ENCODE peak calls at places on chromosomes 11 and 22, in six cellular contexts. W is tibial nerve, U is IMR-90, M is A549, T is lower lobe of right lung, I is neural progenitor cell. N is an unnamed sample.

GRCh38 chr22:24033731-24034130 is 22.6 kb downstream of the CABIN1 start:
- DNase-seq in W (no peak), U (no peak), M (no peak), T (no peak), I (no peak), N (no peak)

GRCh38 chr22:30312053-30312452 is 14.7 kb downstream of the TBC1D10A start:
- DNase-seq in W (no peak), U (peak; percentile 83), M (no peak), T (no peak), I (no peak), N (no peak)

GRCh38 chr11:79241205-79241604 is 199.6 kb downstream of the TENM4 start:
- DNase-seq in W (no peak), U (no peak), M (no peak), T (no peak), I (no peak), N (no peak)

GRCh38 chr11:31141804-31142203 is 227.7 kb downstream of the DCDC1 start:
- DNase-seq in W (no peak), U (no peak), M (no peak), T (no peak), I (peak; percentile 44), N (no peak)

GRCh38 chr11:13215157-13215556 is 62.4 kb upstream of the BMAL1 start:
- DNase-seq in W (no peak), U (peak; percentile 95), M (peak; percentile 71), T (no peak), I (no peak), N (no peak)

GRCh38 chr11:66282468-66283455 is 4.8 kb downstream of the CNIH2 start:
- DNase-seq in W (peak; percentile 98), U (peak; percentile 91), M (peak; percentile 89), T (peak; percentile 99), I (peak; percentile 100), N (peak; percentile 97)

GRCh38 chr22:35634981-35635540 is 13.2 kb upstream of the APOL6 start:
- DNase-seq in W (no peak), U (peak; percentile 8), M (no peak), T (no peak), I (no peak), N (peak; percentile 27)

GRCh38 chr11:8948901-8949300 is 6.1 kb upstream of the ASCL3 start:
- DNase-seq in W (no peak), U (no peak), M (no peak), T (no peak), I (peak; percentile 36), N (no peak)

GRCh38 chr11:10862446-10862845 is 4.6 kb upstream of the ZBED5 start:
- DNase-seq in W (no peak), U (no peak), M (no peak), T (no peak), I (no peak), N (no peak)

GRCh38 chr11:29260939-29261705 is 755.7 kb downstream of the KCNA4 start:
- DNase-seq in W (no peak), U (peak; percentile 86), M (peak; percentile 15), T (no peak), I (no peak), N (peak; percentile 79)

GRCh38 chr11:14114269-14114668 is 151.7 kb downstream of the SPON1 start:
- DNase-seq in W (no peak), U (no peak), M (no peak), T (no peak), I (no peak), N (no peak)

GRCh38 chr11:123409456-123409801 is 20.6 kb upstream of the GRAMD1B start:
- DNase-seq in W (no peak), U (no peak), M (no peak), T (no peak), I (no peak), N (no peak)

GRCh38 chr11:8681837-8682218 is 637 bp downstream of the TRIM66 start:
- DNase-seq in W (no peak), U (no peak), M (no peak), T (no peak), I (no peak), N (no peak)

GRCh38 chr11:26014456-26015115 is 317.3 kb upstream of the ANO3 start:
- DNase-seq in W (no peak), U (no peak), M (no peak), T (no peak), I (no peak), N (no peak)

GRCh38 chr11:128336203-128336602 is 251.2 kb downstream of the ETS1 start:
- DNase-seq in W (peak; percentile 20), U (peak; percentile 82), M (no peak), T (peak; percentile 50), I (no peak), N (peak; percentile 88)

GRCh38 chr11:111454561-111455192 is 57.5 kb downstream of the BTG4 start:
- DNase-seq in W (no peak), U (peak; percentile 73), M (peak; percentile 59), T (no peak), I (peak; percentile 81), N (peak; percentile 60)

GRCh38 chr11:109960831-109961230 is 132.4 kb upstream of the ZC3H12C start:
- DNase-seq in W (peak; percentile 44), U (peak; percentile 79), M (no peak), T (no peak), I (peak; percentile 61), N (peak; percentile 93)

GRCh38 chr11:14861680-14862079 is 30.4 kb downstream of the CYP2R1 start:
- DNase-seq in W (no peak), U (no peak), M (no peak), T (no peak), I (no peak), N (no peak)

GRCh38 chr22:45429424-45429823 is 15.9 kb downstream of the RIBC2 start:
- DNase-seq in W (no peak), U (no peak), M (no peak), T (peak; percentile 42), I (no peak), N (no peak)

GRCh38 chr11:75160328-75160757 is 9.4 kb downstream of the SLCO2B1 start:
- DNase-seq in W (no peak), U (no peak), M (no peak), T (no peak), I (no peak), N (no peak)

GRCh38 chr22:30823015-30823370 is 128.3 kb downstream of the OSBP2 start:
- DNase-seq in W (no peak), U (no peak), M (no peak), T (no peak), I (peak; percentile 66), N (no peak)

GRCh38 chr11:12675951-12676711 is 1.9 kb downstream of the TEAD1 start:
- DNase-seq in W (no peak), U (peak; percentile 63), M (no peak), T (no peak), I (peak; percentile 54), N (peak; percentile 52)

GRCh38 chr11:65323813-65324212 is 9.1 kb downstream of the CDC42EP2 start:
- DNase-seq in W (no peak), U (no peak), M (no peak), T (peak; percentile 26), I (no peak), N (no peak)

GRCh38 chr11:128298271-128298670 is 289.1 kb downstream of the ETS1 start:
- DNase-seq in W (no peak), U (no peak), M (no peak), T (no peak), I (no peak), N (no peak)

GRCh38 chr22:48918585-48919186 is 909.0 kb downstream of the BRD1 start:
- DNase-seq in W (no peak), U (no peak), M (no peak), T (no peak), I (peak; percentile 9), N (no peak)

GRCh38 chr11:44950036-44950624 is 553 bp downstream of the TP53I11 start:
- DNase-seq in W (no peak), U (no peak), M (no peak), T (peak; percentile 65), I (peak; percentile 80), N (no peak)

GRCh38 chr22:43592470-43592869 is 180.7 kb downstream of the MPPED1 start:
- DNase-seq in W (no peak), U (peak; percentile 2), M (no peak), T (no peak), I (peak; percentile 78), N (peak; percentile 3)

GRCh38 chr11:44398266-44399045 is 88.5 kb upstream of the ALX4 start:
- DNase-seq in W (no peak), U (no peak), M (no peak), T (no peak), I (no peak), N (no peak)

GRCh38 chr11:25225078-25225477 is 728.2 kb downstream of the LUZP2 start:
- DNase-seq in W (no peak), U (no peak), M (no peak), T (no peak), I (no peak), N (no peak)

GRCh38 chr11:61587541-61587941 is 6.7 kb upstream of the SYT7 start:
- DNase-seq in W (no peak), U (no peak), M (peak; percentile 31), T (peak; percentile 70), I (peak; percentile 87), N (no peak)

GRCh38 chr11:95074806-95075563 is 8.3 kb downstream of the SRSF8 start:
- DNase-seq in W (no peak), U (no peak), M (no peak), T (peak; percentile 76), I (no peak), N (peak; percentile 12)

DNA sequence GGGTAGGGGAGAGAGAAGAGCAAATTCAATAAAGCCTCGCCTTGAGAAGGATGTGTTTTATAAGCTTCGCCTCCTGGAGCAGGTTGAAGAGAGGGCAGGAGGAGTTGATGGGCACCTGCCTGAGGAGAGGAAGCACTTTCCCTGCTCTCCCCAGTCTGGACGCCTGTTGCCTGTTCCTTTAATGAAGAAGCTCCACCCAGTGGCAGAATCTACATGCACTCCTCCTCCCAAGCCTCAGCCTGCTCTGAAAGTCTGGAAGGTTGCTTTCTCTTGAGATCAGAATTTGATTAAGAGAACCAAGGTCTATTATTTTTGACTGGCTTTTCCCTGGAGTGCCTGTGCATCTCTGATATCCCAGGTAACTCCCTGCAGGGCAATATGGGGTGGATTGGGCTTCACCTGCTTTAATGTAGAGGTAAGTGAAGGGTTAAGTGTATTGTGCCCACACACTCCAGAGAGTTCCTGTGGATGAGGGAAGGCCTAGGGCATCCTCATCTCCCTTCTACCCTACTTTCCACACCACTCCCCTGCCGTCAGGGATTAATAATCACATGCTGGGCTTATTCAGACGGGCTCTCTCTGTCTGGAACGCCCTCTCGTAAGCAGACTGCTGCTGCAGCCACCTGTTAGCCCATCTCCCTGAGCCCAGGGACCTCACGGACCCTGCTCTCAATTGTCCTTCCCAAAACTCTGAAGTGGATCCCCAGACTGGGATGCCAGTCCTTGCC is 22.3 kb downstream of the NTM start:
- DNase-seq in W (no peak), U (no peak), M (no peak), T (no peak), I (peak; percentile 63), N (no peak)
- H3K4me3 ChIP-seq in W (no peak overlapping the region), U (no peak overlapping the region), M (no peak overlapping the region), T (no peak overlapping the region), I (no peak overlapping the region), N (no peak overlapping the region)

GRCh38 chr11:1703146-1703545 is 6.2 kb downstream of the KRTAP5-6 start:
- DNase-seq in W (no peak), U (no peak), M (no peak), T (no peak), I (no peak), N (no peak)
- TF ChIP-seq CTCF in W (no peak), U (no peak), M (no peak), T (no peak), I (no peak), N (no peak)

GRCh38 chr11:69949327-69949726 is 128.8 kb upstream of the ANO1 start:
- DNase-seq in W (no peak), U (peak; percentile 95), M (peak; percentile 97), T (no peak), I (no peak), N (peak; percentile 93)
- H3K4me3 ChIP-seq in W (no peak overlapping the region), U (no peak overlapping the region), M (no peak overlapping the region), T (no peak overlapping the region), I (no peak overlapping the region), N (no peak overlapping the region)

GRCh38 chr22:50246242-50247175 is 1.7 kb upstream of the TUBGCP6 start:
- DNase-seq in W (no peak), U (no peak), M (peak; percentile 47), T (no peak), I (no peak), N (no peak)
- TF ChIP-seq CTCF in W (no peak), U (no peak), M (no peak), T (no peak), I (no peak), N (peak; percentile 5)